ENCODE peak calls at places on chromosome 11, in four cellular contexts. I is cardiac muscle cell, H is natural killer cell, O is tibial nerve. D is an unnamed sample.

GRCh38 chr11:2194877-2195755 is 23.5 kb upstream of the TH start:
- DNase-seq in I (peak; percentile 63), H (peak; percentile 59), O (no peak), D (peak; percentile 26)

GRCh38 chr11:57072640-57073039 is 83.9 kb downstream of the OR5AK2 start:
- DNase-seq in I (no peak), H (no peak), O (no peak), D (no peak)

GRCh38 chr11:19232910-19233503 is 7.7 kb downstream of the E2F8 start:
- DNase-seq in I (no peak), H (no peak), O (no peak), D (no peak)

GRCh38 chr11:65590240-65590738 is 5.3 kb downstream of the KCNK7 start:
- DNase-seq in I (no peak), H (no peak), O (no peak), D (no peak)

GRCh38 chr11:118763038-118763437 is 27.9 kb downstream of the DDX6 start:
- DNase-seq in I (no peak), H (no peak), O (no peak), D (no peak)

GRCh38 chr11:107859459-107860239 is 1.1 kb upstream of the SLC35F2 start:
- DNase-seq in I (no peak), H (no peak), O (no peak), D (peak; percentile 66)

GRCh38 chr11:126282742-126283591 is at the start of gene TIRAP:
- DNase-seq in I (peak; percentile 65), H (peak; percentile 53), O (peak; percentile 45), D (peak; percentile 70)

GRCh38 chr11:28657378-28658030 is 549.3 kb downstream of the METTL15 start:
- DNase-seq in I (no peak), H (no peak), O (no peak), D (no peak)

GRCh38 chr11:96384156-96384555 is 5.6 kb downstream of the CCDC82 start:
- DNase-seq in I (no peak), H (no peak), O (no peak), D (no peak)

GRCh38 chr11:108369064-108369463 is 98.3 kb downstream of the C11orf65 start:
- DNase-seq in I (no peak), H (no peak), O (no peak), D (no peak)

GRCh38 chr11:69941546-69942332 is 122.5 kb upstream of the FGF3 start:
- DNase-seq in I (no peak), H (no peak), O (no peak), D (no peak)

GRCh38 chr11:44622721-44623258 is 57.3 kb downstream of the CD82 start:
- DNase-seq in I (no peak), H (no peak), O (no peak), D (no peak)

GRCh38 chr11:115197433-115197832 is 306.8 kb downstream of the CADM1 start:
- DNase-seq in I (no peak), H (no peak), O (no peak), D (no peak)
- TF ChIP-seq CTCF in I (no peak), H (no peak), O (no peak), D (no peak)

DNA sequence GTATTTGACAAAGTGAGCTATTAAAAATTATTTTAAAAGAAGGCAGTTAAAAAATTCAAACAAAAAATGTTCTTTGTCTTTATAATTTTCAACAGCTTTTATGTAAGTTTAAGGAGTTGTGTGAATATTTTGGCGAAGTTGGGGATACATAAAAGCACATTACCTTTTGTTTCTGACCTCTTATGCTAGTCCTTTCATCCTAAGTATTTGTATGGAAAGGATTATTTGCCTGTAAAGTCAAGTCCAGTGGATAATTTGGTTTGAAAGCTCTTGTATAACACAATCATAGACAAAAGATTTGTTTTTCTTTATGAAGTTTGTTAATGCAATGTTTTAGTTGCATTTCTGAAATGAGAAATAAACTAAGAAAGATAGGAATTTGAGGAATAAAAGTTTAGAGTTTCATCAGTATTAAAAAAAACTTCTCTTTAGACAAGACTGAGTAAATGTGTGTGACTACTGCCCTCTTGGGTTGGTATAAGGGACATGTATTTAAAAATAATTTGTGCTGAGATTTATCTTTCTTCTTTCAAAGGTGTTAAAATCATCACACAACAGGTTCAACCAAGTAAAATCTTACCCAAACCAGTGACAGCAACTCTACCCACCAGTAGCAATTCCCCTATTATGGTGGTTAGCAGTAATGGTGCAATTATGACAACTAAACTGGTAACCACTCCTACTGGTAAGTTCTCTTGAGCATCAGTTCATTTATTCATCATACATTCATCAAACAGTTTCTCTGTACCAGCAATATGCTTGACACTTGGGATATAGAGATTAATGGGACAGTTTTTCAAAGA is 68.2 kb downstream of the EMSY start:
- DNase-seq in I (peak; percentile 29), H (no peak), O (no peak), D (peak; percentile 7)
- TF ChIP-seq CTCF in I (peak; percentile 49), H (peak; percentile 49), O (no peak), D (peak; percentile 17)

GRCh38 chr11:30853470-30853869 is 267.3 kb upstream of the MPPED2 start:
- DNase-seq in I (no peak), H (no peak), O (no peak), D (no peak)

GRCh38 chr11:30852091-30852490 is 265.9 kb upstream of the MPPED2 start:
- DNase-seq in I (no peak), H (no peak), O (no peak), D (no peak)

GRCh38 chr11:30859709-30860108 is 273.6 kb upstream of the MPPED2 start:
- DNase-seq in I (no peak), H (no peak), O (no peak), D (no peak)

GRCh38 chr11:30852645-30853044 is 266.5 kb upstream of the MPPED2 start:
- DNase-seq in I (no peak), H (no peak), O (no peak), D (no peak)

DNA sequence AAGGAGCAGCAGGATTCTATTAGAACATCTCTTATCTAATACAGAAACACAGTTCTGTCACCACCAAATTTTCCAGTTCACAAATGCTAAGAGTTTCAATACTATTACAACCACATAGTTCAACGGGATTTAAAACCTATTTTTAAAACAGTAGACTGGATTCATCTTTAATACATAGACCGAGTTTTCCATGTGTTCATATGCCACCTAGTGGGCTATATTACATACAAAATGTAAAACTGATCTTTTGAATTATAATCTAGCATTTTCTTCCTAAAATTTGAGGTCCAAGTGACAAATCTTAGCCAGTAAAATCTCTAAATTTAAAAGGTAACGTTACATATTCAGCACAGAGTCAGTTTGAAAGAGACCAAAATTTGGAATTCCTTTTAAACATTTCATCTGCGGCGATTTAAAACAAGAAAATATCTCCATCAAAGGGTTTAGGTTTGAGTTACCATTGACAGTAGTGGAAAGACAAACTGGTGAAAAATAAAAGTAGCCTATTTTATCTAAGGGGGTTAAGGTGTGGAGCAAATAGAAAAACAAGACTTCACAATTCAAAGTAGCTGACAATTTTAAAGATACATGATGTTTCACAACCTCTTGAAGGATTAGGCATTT is 269.3 kb upstream of the MPPED2 start:
- DNase-seq in I (peak; percentile 52), H (no peak), O (no peak), D (no peak)
- TF ChIP-seq CTCF in I (no peak), H (no peak), O (no peak), D (no peak)

GRCh38 chr11:11788067-11788710 is 53.6 kb upstream of the USP47 start:
- DNase-seq in I (no peak), H (no peak), O (no peak), D (no peak)

GRCh38 chr11:11786234-11786633 is 55.5 kb upstream of the USP47 start:
- DNase-seq in I (no peak), H (no peak), O (no peak), D (no peak)

GRCh38 chr11:11789735-11790369 is 51.9 kb upstream of the USP47 start:
- DNase-seq in I (peak; percentile 26), H (no peak), O (no peak), D (peak; percentile 15)

GRCh38 chr11:11787305-11788066 is 54.3 kb upstream of the USP47 start:
- DNase-seq in I (peak; percentile 74), H (peak; percentile 55), O (peak; percentile 65), D (peak; percentile 72)

DNA sequence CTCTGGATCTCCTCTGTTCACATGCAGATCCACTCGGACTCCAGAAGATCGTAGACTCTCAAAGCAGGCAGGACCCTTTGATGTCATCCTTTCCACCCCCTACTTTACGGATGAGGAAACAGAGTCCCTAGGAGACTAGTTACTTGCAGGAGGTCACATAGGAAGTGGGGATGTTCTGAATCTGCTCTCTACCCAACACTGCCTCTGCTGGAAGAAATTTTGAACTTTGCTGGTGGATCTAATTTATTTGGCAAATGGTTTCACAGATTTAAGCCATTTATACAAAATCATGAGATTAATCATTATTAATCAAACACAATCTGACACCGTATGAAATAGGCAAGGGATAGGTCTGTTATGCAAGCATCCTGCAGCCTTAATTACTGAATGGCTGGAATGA is 55.0 kb upstream of the USP47 start:
- DNase-seq in I (peak; percentile 15), H (no peak), O (no peak), D (no peak)
- TF ChIP-seq CTCF in I (peak; percentile 64), H (no peak), O (no peak), D (peak; percentile 28)

DNA sequence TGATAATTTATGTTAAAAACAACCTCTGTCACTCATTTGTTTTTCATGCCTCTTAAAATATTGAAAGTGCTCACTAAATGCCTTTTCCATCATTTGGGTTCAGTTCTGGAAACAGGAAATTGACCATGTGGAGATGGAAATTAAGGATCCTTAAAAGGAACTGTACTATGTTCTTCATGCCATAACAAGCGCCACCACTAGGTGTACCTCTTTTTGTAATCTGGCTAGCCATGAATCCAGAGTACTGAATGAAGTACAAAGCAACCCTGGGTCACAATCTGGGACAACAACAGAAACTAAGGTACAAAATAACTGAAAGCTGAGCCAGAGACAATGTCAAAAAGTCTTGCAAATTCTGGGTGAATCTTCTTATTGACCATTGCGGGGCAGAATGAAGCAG is 559.1 kb downstream of the FAM181B start:
- DNase-seq in I (no peak), H (no peak), O (no peak), D (no peak)
- TF ChIP-seq CTCF in I (no peak), H (no peak), O (no peak), D (peak; percentile 40)

D was measured in GM12865.